ENCODE peak calls at places on chromosomes 7 and 10, in five cellular contexts. Q is LoVo, F is germinal center, X is left lung, K is GF-D8. R is an unnamed sample.

GRCh38 chr10:71526662-71527061 is 129.9 kb downstream of the CDH23 start:
- DNase-seq in Q (no peak), F (no peak), X (no peak), K (no peak), R (no peak)

GRCh38 chr10:119336599-119336998 is 129.2 kb downstream of the GRK5 start:
- DNase-seq in Q (no peak), F (no peak), X (no peak), K (no peak), R (no peak)

GRCh38 chr10:600876-601275 is 88.6 kb downstream of the DIP2C start:
- DNase-seq in Q (no peak), F (no peak), X (no peak), K (no peak), R (no peak)

GRCh38 chr7:130152270-130153141 is 52.7 kb downstream of the TMEM209 start:
- DNase-seq in Q (no peak), F (no peak), X (no peak), K (no peak), R (no peak)

GRCh38 chr7:73626814-73627213 is 2.5 kb upstream of the MLXIPL start:
- DNase-seq in Q (no peak), F (no peak), X (no peak), K (no peak), R (no peak)

GRCh38 chr10:5076615-5077014 is 17.6 kb upstream of the AKR1C3 start:
- DNase-seq in Q (no peak), F (no peak), X (no peak), K (no peak), R (no peak)

GRCh38 chr7:128454808-128455555 is 696 bp upstream of the HILPDA start:
- DNase-seq in Q (no peak), F (peak), X (no peak), K (no peak), R (peak)

GRCh38 chr7:130430841-130431713 is 9.7 kb downstream of the CEP41 start:
- DNase-seq in Q (no peak), F (no peak), X (no peak), K (no peak), R (no peak)

GRCh38 chr10:86079088-86079487 is 287.5 kb downstream of the GRID1 start:
- DNase-seq in Q (no peak), F (no peak), X (no peak), K (no peak), R (no peak)

GRCh38 chr10:636016-636730 is 53.3 kb downstream of the DIP2C start:
- DNase-seq in Q (no peak), F (no peak), X (no peak), K (no peak), R (no peak)

GRCh38 chr10:124717358-124717757 is 26.8 kb downstream of the FAM53B start:
- DNase-seq in Q (no peak), F (no peak), X (no peak), K (no peak), R (no peak)

GRCh38 chr7:45670227-45670626 is 96.1 kb downstream of the ADCY1 start:
- DNase-seq in Q (no peak), F (no peak), X (no peak), K (no peak), R (no peak)

GRCh38 chr10:114140036-114140435 is 34.0 kb downstream of the CCDC186 start:
- DNase-seq in Q (no peak), F (no peak), X (no peak), K (no peak), R (no peak)

GRCh38 chr10:13816195-13816926 is 229.6 kb downstream of the PRPF18 start:
- DNase-seq in Q (no peak), F (no peak), X (no peak), K (no peak), R (no peak)

GRCh38 chr10:35225204-35225603 is 98.6 kb downstream of the CREM start:
- DNase-seq in Q (no peak), F (no peak), X (no peak), K (peak), R (no peak)

GRCh38 chr7:105003275-105003674 is 10.7 kb upstream of the KMT2E start:
- DNase-seq in Q (no peak), F (no peak), X (no peak), K (no peak), R (no peak)

GRCh38 chr10:75021851-75022250 is 89.6 kb upstream of the SAMD8 start:
- DNase-seq in Q (no peak), F (no peak), X (no peak), K (no peak), R (no peak)

GRCh38 chr10:96319754-96320514 is 15.7 kb downstream of the DNTT start:
- DNase-seq in Q (no peak), F (no peak), X (no peak), K (no peak), R (no peak)

GRCh38 chr10:27242951-27243551 is 2.5 kb upstream of the ACBD5 start:
- DNase-seq in Q (peak), F (peak), X (no peak), K (peak), R (peak)

GRCh38 chr10:3902054-3902808 is 117.2 kb upstream of the KLF6 start:
- DNase-seq in Q (no peak), F (peak), X (no peak), K (no peak), R (no peak)

GRCh38 chr10:99535764-99536399 is 3.1 kb downstream of the NKX2-3 start:
- DNase-seq in Q (no peak), F (no peak), X (no peak), K (no peak), R (no peak)

GRCh38 chr10:43123361-43124093 is 14.7 kb upstream of the CSGALNACT2 start:
- DNase-seq in Q (no peak), F (no peak), X (peak), K (no peak), R (no peak)

GRCh38 chr10:106565546-106565945 is 599.0 kb downstream of the SORCS1 start:
- DNase-seq in Q (no peak), F (no peak), X (no peak), K (no peak), R (no peak)

R was measured in AML-193.